ENCODE peak calls at places on chromosomes 4 and X, in seven cellular contexts. One of them, this sample, is unnamed.

GRCh38 chr4:86108834-86109233 is 251.0 kb downstream of the MAPK10 start:
- ATAC-seq in psoas muscle: no peak
- ATAC-seq in HCT116: no peak
- ATAC-seq in upper lobe of right lung: no peak
- ATAC-seq in right cardiac atrium: no peak
- ATAC-seq in left lung: no peak
- ATAC-seq in upper lobe of left lung: no peak
- ATAC-seq in this sample: no peak

GRCh38 chr4:122450847-122451246 is 5.7 kb downstream of the IL2 start:
- ATAC-seq in psoas muscle: no peak
- ATAC-seq in HCT116: peak
- ATAC-seq in upper lobe of right lung: no peak
- ATAC-seq in right cardiac atrium: no peak
- ATAC-seq in left lung: peak
- ATAC-seq in upper lobe of left lung: no peak
- ATAC-seq in this sample: no peak

GRCh38 chr4:173226401-173226888 is 57.8 kb downstream of the GALNT7 start:
- ATAC-seq in psoas muscle: no peak
- ATAC-seq in HCT116: no peak
- ATAC-seq in upper lobe of right lung: no peak
- ATAC-seq in right cardiac atrium: no peak
- ATAC-seq in left lung: no peak
- ATAC-seq in upper lobe of left lung: no peak
- ATAC-seq in this sample: no peak

GRCh38 chr4:48271048-48271452 is 1.4 kb upstream of the TEC start:
- ATAC-seq in psoas muscle: no peak
- ATAC-seq in HCT116: no peak
- ATAC-seq in upper lobe of right lung: no peak
- ATAC-seq in right cardiac atrium: no peak
- ATAC-seq in left lung: no peak
- ATAC-seq in upper lobe of left lung: no peak
- ATAC-seq in this sample: no peak

GRCh38 chrX:123835661-123836371 is 24.0 kb upstream of the XIAP start:
- ATAC-seq in psoas muscle: peak
- ATAC-seq in HCT116: peak
- ATAC-seq in upper lobe of right lung: no peak
- ATAC-seq in right cardiac atrium: no peak
- ATAC-seq in left lung: peak
- ATAC-seq in upper lobe of left lung: no peak
- ATAC-seq in this sample: no peak

GRCh38 chrX:1488745-1489144 is 36.0 kb upstream of the ASMTL start:
- ATAC-seq in psoas muscle: no peak
- ATAC-seq in HCT116: no peak
- ATAC-seq in upper lobe of right lung: no peak
- ATAC-seq in right cardiac atrium: no peak
- ATAC-seq in left lung: no peak
- ATAC-seq in upper lobe of left lung: no peak
- ATAC-seq in this sample: no peak

GRCh38 chr4:69977582-69977981 is 12.1 kb upstream of the CSN2 start:
- ATAC-seq in psoas muscle: no peak
- ATAC-seq in HCT116: no peak
- ATAC-seq in upper lobe of right lung: no peak
- ATAC-seq in right cardiac atrium: no peak
- ATAC-seq in left lung: no peak
- ATAC-seq in upper lobe of left lung: no peak
- ATAC-seq in this sample: no peak

GRCh38 chr4:98700630-98701029 is 42.2 kb upstream of the TSPAN5 start:
- ATAC-seq in psoas muscle: no peak
- ATAC-seq in HCT116: no peak
- ATAC-seq in upper lobe of right lung: no peak
- ATAC-seq in right cardiac atrium: no peak
- ATAC-seq in left lung: no peak
- ATAC-seq in upper lobe of left lung: no peak
- ATAC-seq in this sample: no peak

GRCh38 chrX:120000490-120001246 is 57.1 kb upstream of the NKAP start:
- ATAC-seq in psoas muscle: no peak
- ATAC-seq in HCT116: no peak
- ATAC-seq in upper lobe of right lung: peak
- ATAC-seq in right cardiac atrium: no peak
- ATAC-seq in left lung: peak
- ATAC-seq in upper lobe of left lung: no peak
- ATAC-seq in this sample: no peak

GRCh38 chrX:16963216-16963615 is 16.8 kb downstream of the REPS2 start:
- ATAC-seq in psoas muscle: no peak
- ATAC-seq in HCT116: no peak
- ATAC-seq in upper lobe of right lung: no peak
- ATAC-seq in right cardiac atrium: no peak
- ATAC-seq in left lung: no peak
- ATAC-seq in upper lobe of left lung: no peak
- ATAC-seq in this sample: no peak

GRCh38 chr4:1248262-1249147 is at the start of gene CTBP1:
- ATAC-seq in psoas muscle: peak
- ATAC-seq in HCT116: peak
- ATAC-seq in upper lobe of right lung: peak
- ATAC-seq in right cardiac atrium: peak
- ATAC-seq in left lung: peak
- ATAC-seq in upper lobe of left lung: peak
- ATAC-seq in this sample: peak

GRCh38 chr4:39118034-39118658 is 56.1 kb downstream of the KLHL5 start:
- ATAC-seq in psoas muscle: no peak
- ATAC-seq in HCT116: no peak
- ATAC-seq in upper lobe of right lung: peak
- ATAC-seq in right cardiac atrium: no peak
- ATAC-seq in left lung: no peak
- ATAC-seq in upper lobe of left lung: no peak
- ATAC-seq in this sample: no peak

GRCh38 chr4:53005808-53006207 is 143.7 kb downstream of the RASL11B start:
- ATAC-seq in psoas muscle: no peak
- ATAC-seq in HCT116: no peak
- ATAC-seq in upper lobe of right lung: peak
- ATAC-seq in right cardiac atrium: no peak
- ATAC-seq in left lung: peak
- ATAC-seq in upper lobe of left lung: no peak
- ATAC-seq in this sample: no peak

GRCh38 chr4:134201216-134202098 is at the start of gene PABPC4L:
- ATAC-seq in psoas muscle: peak
- ATAC-seq in HCT116: no peak
- ATAC-seq in upper lobe of right lung: peak
- ATAC-seq in right cardiac atrium: peak
- ATAC-seq in left lung: peak
- ATAC-seq in upper lobe of left lung: peak
- ATAC-seq in this sample: peak

GRCh38 chr4:186703510-186703909 is 20.1 kb downstream of the FAT1 start:
- ATAC-seq in psoas muscle: no peak
- ATAC-seq in HCT116: no peak
- ATAC-seq in upper lobe of right lung: no peak
- ATAC-seq in right cardiac atrium: no peak
- ATAC-seq in left lung: no peak
- ATAC-seq in upper lobe of left lung: no peak
- ATAC-seq in this sample: no peak

GRCh38 chr4:10584042-10584441 is 100.5 kb downstream of the CLNK start:
- ATAC-seq in psoas muscle: no peak
- ATAC-seq in HCT116: no peak
- ATAC-seq in upper lobe of right lung: peak
- ATAC-seq in right cardiac atrium: peak
- ATAC-seq in left lung: peak
- ATAC-seq in upper lobe of left lung: peak
- ATAC-seq in this sample: peak

GRCh38 chrX:43592597-43592996 is 63.5 kb upstream of the MAOA start:
- ATAC-seq in psoas muscle: no peak
- ATAC-seq in HCT116: no peak
- ATAC-seq in upper lobe of right lung: no peak
- ATAC-seq in right cardiac atrium: no peak
- ATAC-seq in left lung: no peak
- ATAC-seq in upper lobe of left lung: no peak
- ATAC-seq in this sample: no peak

GRCh38 chr4:38781854-38782261 is 932 bp downstream of the TLR10 start:
- ATAC-seq in psoas muscle: no peak
- ATAC-seq in HCT116: no peak
- ATAC-seq in upper lobe of right lung: no peak
- ATAC-seq in right cardiac atrium: no peak
- ATAC-seq in left lung: no peak
- ATAC-seq in upper lobe of left lung: no peak
- ATAC-seq in this sample: no peak

GRCh38 chr4:5814421-5814820 is 78.5 kb downstream of the CRMP1 start:
- ATAC-seq in psoas muscle: no peak
- ATAC-seq in HCT116: no peak
- ATAC-seq in upper lobe of right lung: no peak
- ATAC-seq in right cardiac atrium: no peak
- ATAC-seq in left lung: no peak
- ATAC-seq in upper lobe of left lung: no peak
- ATAC-seq in this sample: no peak

GRCh38 chr4:136336479-136336878 is 1195.8 kb downstream of the PCDH18 start:
- ATAC-seq in psoas muscle: no peak
- ATAC-seq in HCT116: no peak
- ATAC-seq in upper lobe of right lung: peak
- ATAC-seq in right cardiac atrium: no peak
- ATAC-seq in left lung: no peak
- ATAC-seq in upper lobe of left lung: peak
- ATAC-seq in this sample: no peak

GRCh38 chr4:89164400-89164799 is 53.1 kb downstream of the TIGD2 start:
- ATAC-seq in psoas muscle: no peak
- ATAC-seq in HCT116: no peak
- ATAC-seq in upper lobe of right lung: no peak
- ATAC-seq in right cardiac atrium: no peak
- ATAC-seq in left lung: no peak
- ATAC-seq in upper lobe of left lung: no peak
- ATAC-seq in this sample: no peak

GRCh38 chrX:130680164-130681035 is 222.6 kb downstream of the ENOX2 start:
- ATAC-seq in psoas muscle: no peak
- ATAC-seq in HCT116: no peak
- ATAC-seq in upper lobe of right lung: no peak
- ATAC-seq in right cardiac atrium: peak
- ATAC-seq in left lung: no peak
- ATAC-seq in upper lobe of left lung: no peak
- ATAC-seq in this sample: no peak

GRCh38 chr4:22356996-22357596 is 158.8 kb downstream of the ADGRA3 start:
- ATAC-seq in psoas muscle: no peak
- ATAC-seq in HCT116: peak
- ATAC-seq in upper lobe of right lung: peak
- ATAC-seq in right cardiac atrium: no peak
- ATAC-seq in left lung: no peak
- ATAC-seq in upper lobe of left lung: peak
- ATAC-seq in this sample: no peak

GRCh38 chr4:147836807-147837206 is 104.9 kb downstream of the ARHGAP10 start:
- ATAC-seq in psoas muscle: no peak
- ATAC-seq in HCT116: no peak
- ATAC-seq in upper lobe of right lung: no peak
- ATAC-seq in right cardiac atrium: no peak
- ATAC-seq in left lung: peak
- ATAC-seq in upper lobe of left lung: no peak
- ATAC-seq in this sample: peak
- H3K27ac ChIP-seq in psoas muscle: peak
- H3K27ac ChIP-seq in HCT116: no peak
- H3K27ac ChIP-seq in upper lobe of right lung: no peak
- H3K27ac ChIP-seq in right cardiac atrium: no peak
- H3K27ac ChIP-seq in left lung: no peak
- H3K27ac ChIP-seq in upper lobe of left lung: no peak
- H3K27ac ChIP-seq in this sample: peak

GRCh38 chrX:103275947-103276567 is 493 bp downstream of the TCEAL5 start:
- ATAC-seq in psoas muscle: no peak
- ATAC-seq in HCT116: no peak
- ATAC-seq in upper lobe of right lung: no peak
- ATAC-seq in right cardiac atrium: no peak
- ATAC-seq in left lung: no peak
- ATAC-seq in upper lobe of left lung: no peak
- ATAC-seq in this sample: no peak
- H3K27ac ChIP-seq in psoas muscle: no peak
- H3K27ac ChIP-seq in HCT116: no peak
- H3K27ac ChIP-seq in upper lobe of right lung: no peak
- H3K27ac ChIP-seq in right cardiac atrium: no peak
- H3K27ac ChIP-seq in left lung: no peak
- H3K27ac ChIP-seq in upper lobe of left lung: no peak
- H3K27ac ChIP-seq in this sample: no peak

DNA sequence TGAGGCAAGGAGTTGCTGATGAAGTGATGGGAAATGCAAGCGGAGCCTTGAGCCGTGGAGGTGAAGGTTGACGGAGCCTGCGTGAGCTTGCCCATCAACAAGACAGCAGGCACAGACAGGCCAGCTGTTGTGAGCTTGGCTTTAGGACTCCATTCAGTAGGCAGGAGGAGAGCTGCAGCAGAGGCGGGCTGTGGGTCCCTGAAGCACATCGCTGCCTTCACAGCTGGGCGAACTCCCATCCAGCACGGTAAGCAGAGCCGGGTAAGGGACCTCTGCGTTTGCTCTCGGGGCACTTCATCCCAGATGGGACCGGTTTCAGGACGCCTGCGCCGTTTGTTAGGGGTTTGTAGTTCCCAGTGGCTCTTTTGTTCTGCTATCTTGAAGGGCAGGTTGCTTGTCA is 54.8 kb upstream of the CLDN34 start:
- ATAC-seq in psoas muscle: no peak
- ATAC-seq in HCT116: no peak
- ATAC-seq in upper lobe of right lung: no peak
- ATAC-seq in right cardiac atrium: no peak
- ATAC-seq in left lung: no peak
- ATAC-seq in upper lobe of left lung: no peak
- ATAC-seq in this sample: no peak
- H3K27ac ChIP-seq in psoas muscle: no peak
- H3K27ac ChIP-seq in HCT116: no peak
- H3K27ac ChIP-seq in upper lobe of right lung: no peak
- H3K27ac ChIP-seq in right cardiac atrium: no peak
- H3K27ac ChIP-seq in left lung: no peak
- H3K27ac ChIP-seq in upper lobe of left lung: no peak
- H3K27ac ChIP-seq in this sample: no peak

GRCh38 chr4:183837222-183837621 is 67.9 kb upstream of the STOX2 start:
- ATAC-seq in psoas muscle: no peak
- ATAC-seq in HCT116: no peak
- ATAC-seq in upper lobe of right lung: no peak
- ATAC-seq in right cardiac atrium: peak
- ATAC-seq in left lung: no peak
- ATAC-seq in upper lobe of left lung: no peak
- ATAC-seq in this sample: no peak

GRCh38 chr4:183840311-183840710 is 64.8 kb upstream of the STOX2 start:
- ATAC-seq in psoas muscle: peak
- ATAC-seq in HCT116: no peak
- ATAC-seq in upper lobe of right lung: peak
- ATAC-seq in right cardiac atrium: peak
- ATAC-seq in left lung: peak
- ATAC-seq in upper lobe of left lung: no peak
- ATAC-seq in this sample: no peak

GRCh38 chr4:183842134-183842838 is 62.8 kb upstream of the STOX2 start:
- ATAC-seq in psoas muscle: no peak
- ATAC-seq in HCT116: no peak
- ATAC-seq in upper lobe of right lung: no peak
- ATAC-seq in right cardiac atrium: no peak
- ATAC-seq in left lung: no peak
- ATAC-seq in upper lobe of left lung: no peak
- ATAC-seq in this sample: no peak

GRCh38 chr4:183838987-183839712 is 66.0 kb upstream of the STOX2 start:
- ATAC-seq in psoas muscle: no peak
- ATAC-seq in HCT116: no peak
- ATAC-seq in upper lobe of right lung: peak
- ATAC-seq in right cardiac atrium: peak
- ATAC-seq in left lung: peak
- ATAC-seq in upper lobe of left lung: no peak
- ATAC-seq in this sample: no peak

DNA sequence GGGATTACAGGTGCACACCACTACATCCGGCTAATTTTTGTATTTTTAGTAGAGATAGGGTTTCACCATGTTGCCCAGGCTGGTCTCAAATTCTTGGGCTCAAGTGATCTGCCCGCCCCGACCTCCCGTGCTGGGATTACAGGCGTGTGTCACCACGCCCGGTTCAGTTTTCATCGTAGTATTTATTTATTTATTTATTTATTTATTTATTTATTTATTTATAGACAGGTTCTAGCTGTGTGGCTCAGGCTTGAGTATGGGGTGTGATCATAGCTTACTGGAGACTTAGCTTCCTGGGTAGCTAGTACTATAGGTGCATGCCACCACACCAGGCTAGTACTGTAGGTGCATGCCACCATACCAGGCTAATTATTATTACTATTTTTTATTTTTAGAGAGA is 64.1 kb upstream of the STOX2 start:
- ATAC-seq in psoas muscle: no peak
- ATAC-seq in HCT116: no peak
- ATAC-seq in upper lobe of right lung: no peak
- ATAC-seq in right cardiac atrium: no peak
- ATAC-seq in left lung: no peak
- ATAC-seq in upper lobe of left lung: no peak
- ATAC-seq in this sample: no peak
- H3K27ac ChIP-seq in psoas muscle: no peak
- H3K27ac ChIP-seq in HCT116: no peak
- H3K27ac ChIP-seq in upper lobe of right lung: no peak
- H3K27ac ChIP-seq in right cardiac atrium: no peak
- H3K27ac ChIP-seq in left lung: no peak
- H3K27ac ChIP-seq in upper lobe of left lung: no peak
- H3K27ac ChIP-seq in this sample: no peak